ENCODE peak calls at places on chromosomes 1 and 21, in nine cellular contexts. Z, X, C, U, L, Y, B, Q and E are unnamed samples.

GRCh38 chr1:220990417-220991337 is 111.4 kb downstream of the HLX start:
- DNase-seq in Y (no peak), Q (no peak), L (no peak), C (peak), U (no peak), X (no peak), B (no peak), Z (no peak), E (no peak)

GRCh38 chr1:225596152-225596551 is 56.8 kb downstream of the ENAH start:
- DNase-seq in L (no peak), Z (no peak), Y (no peak), B (no peak), X (no peak), Q (no peak), U (no peak), C (peak), E (no peak)

GRCh38 chr1:223707270-223708000 is 4.9 kb upstream of the CAPN2 start:
- DNase-seq in Y (no peak), L (no peak), C (peak), Q (no peak), U (no peak), Z (no peak), X (no peak), B (no peak), E (no peak)

GRCh38 chr1:154988053-154988954 is 5.1 kb upstream of the LENEP start:
- DNase-seq in Y (no peak), B (no peak), Q (no peak), L (no peak), U (no peak), Z (no peak), C (no peak), X (no peak), E (no peak)

GRCh38 chr1:181101581-181102226 is 13.2 kb downstream of the IER5 start:
- DNase-seq in U (peak), Y (no peak), C (peak), B (no peak), Z (no peak), Q (no peak), X (no peak), L (peak), E (peak)

GRCh38 chr1:67609942-67610341 is 75.1 kb upstream of the GADD45A start:
- DNase-seq in Z (no peak), X (no peak), Q (no peak), L (no peak), U (no peak), Y (no peak), C (no peak), B (no peak), E (no peak)

GRCh38 chr1:29786195-29786594 is 549.9 kb downstream of the PTPRU start:
- DNase-seq in Q (no peak), C (no peak), X (no peak), Y (no peak), B (no peak), U (no peak), Z (no peak), L (peak), E (no peak)

GRCh38 chr21:28135646-28136045 is 857.0 kb downstream of the LTN1 start:
- DNase-seq in L (no peak), Y (no peak), U (no peak), X (no peak), Z (no peak), Q (no peak), B (no peak), C (no peak), E (no peak)

GRCh38 chr1:110135268-110136065 is 14.8 kb upstream of the SLC6A17 start:
- DNase-seq in B (no peak), Z (no peak), X (no peak), Q (no peak), L (no peak), Y (no peak), U (peak), C (no peak), E (peak)

GRCh38 chr1:54249798-54250497 is 50.0 kb downstream of the MRPL37 start:
- DNase-seq in B (no peak), U (no peak), L (no peak), X (no peak), Y (no peak), Z (no peak), C (peak), Q (no peak), E (no peak)

GRCh38 chr1:209797978-209798639 is 7.8 kb downstream of the IRF6 start:
- DNase-seq in Y (no peak), Z (no peak), B (no peak), C (no peak), U (no peak), Q (no peak), X (no peak), L (no peak), E (no peak)

GRCh38 chr1:218301217-218301616 is 16.1 kb downstream of the RRP15 start:
- DNase-seq in Z (no peak), X (no peak), B (no peak), Q (no peak), L (no peak), Y (no peak), U (no peak), C (no peak), E (no peak)

GRCh38 chr1:183696981-183697380 is 43.9 kb upstream of the APOBEC4 start:
- DNase-seq in Q (no peak), Z (no peak), X (no peak), B (no peak), L (no peak), Y (no peak), U (no peak), C (no peak), E (no peak)

GRCh38 chr1:178690496-178690895 is 34.5 kb upstream of the RALGPS2 start:
- DNase-seq in Z (no peak), U (no peak), B (no peak), Q (no peak), C (no peak), L (peak), Y (no peak), X (no peak), E (no peak)

GRCh38 chr1:242468749-242469148 is 55.7 kb downstream of the PLD5 start:
- DNase-seq in Q (no peak), B (no peak), Z (no peak), Y (no peak), C (no peak), L (no peak), U (no peak), X (no peak), E (no peak)

GRCh38 chr1:59043796-59044195 is 253.1 kb upstream of the FGGY start:
- DNase-seq in Q (no peak), L (no peak), Y (no peak), Z (no peak), C (peak), U (no peak), X (no peak), B (no peak), E (no peak)